ENCODE peak calls at places on chromosomes 5 and 9, in four cellular contexts. V is HepG2, X is OCI-LY7, B is mesenchymal stem cell. U is an unnamed sample.
A peak's percentile ranks its signal among the peaks of the same experiment; 100 is the strongest.

GRCh38 chr9:109843651-109844050 is 63.7 kb downstream of the PALM2AKAP2 start:
- DNase-seq in X (no peak), V (no peak), B (no peak), U (no peak)

GRCh38 chr9:97398999-97399758 is 12.7 kb upstream of the TDRD7 start:
- DNase-seq in X (no peak), V (peak; percentile 54), B (peak; percentile 51), U (peak; percentile 86)

GRCh38 chr9:33129886-33130284 is 37.3 kb downstream of the B4GALT1 start:
- DNase-seq in B (no peak), V (no peak), X (no peak), U (peak; percentile 95)

GRCh38 chr9:127877566-127877998 is at the start of gene AK1:
- DNase-seq in X (no peak), V (no peak), B (peak; percentile 74), U (peak; percentile 71)

GRCh38 chr5:51382508-51382758 is 815 bp upstream of the ISL1 start:
- DNase-seq in X (no peak), V (no peak), B (no peak), U (no peak)

GRCh38 chr5:42951169-42951846 is 88.8 kb downstream of the ANXA2R start:
- DNase-seq in X (peak; percentile 25), V (no peak), B (no peak), U (peak; percentile 5)

GRCh38 chr5:116380615-116381014 is 194.0 kb downstream of the SEMA6A start:
- DNase-seq in V (no peak), X (no peak), B (no peak), U (no peak)

GRCh38 chr5:55916986-55917385 is 65.8 kb downstream of the IL31RA start:
- DNase-seq in B (no peak), X (no peak), V (no peak), U (no peak)

GRCh38 chr9:91740713-91741112 is 209.3 kb downstream of the ROR2 start:
- DNase-seq in X (no peak), V (no peak), B (peak; percentile 52), U (no peak)

GRCh38 chr5:126499278-126499677 is 76.1 kb downstream of the GRAMD2B start:
- DNase-seq in V (no peak), X (no peak), B (no peak), U (no peak)

GRCh38 chr5:126503602-126504104 is 80.4 kb downstream of the GRAMD2B start:
- DNase-seq in B (peak; percentile 57), V (no peak), X (no peak), U (no peak)

GRCh38 chr5:126501448-126501847 is 78.2 kb downstream of the GRAMD2B start:
- DNase-seq in V (no peak), X (no peak), B (no peak), U (no peak)

GRCh38 chr5:126497506-126497905 is 74.3 kb downstream of the GRAMD2B start:
- DNase-seq in X (peak; percentile 7), B (no peak), V (no peak), U (no peak)

GRCh38 chr5:126499742-126500396 is 76.7 kb downstream of the GRAMD2B start:
- DNase-seq in B (no peak), X (peak; percentile 61), V (peak; percentile 10), U (no peak)
- H3K4me2 ChIP-seq in B (no peak overlapping the region), X (no peak overlapping the region), V (no peak overlapping the region), U (no peak overlapping the region)

GRCh38 chr5:111308951-111309350 is 84.8 kb downstream of the CAMK4 start:
- DNase-seq in X (no peak), V (no peak), B (no peak), U (peak; percentile 17)
- H3K4me2 ChIP-seq in X (no peak overlapping the region), V (no peak overlapping the region), B (no peak overlapping the region), U (no peak overlapping the region)

DNA sequence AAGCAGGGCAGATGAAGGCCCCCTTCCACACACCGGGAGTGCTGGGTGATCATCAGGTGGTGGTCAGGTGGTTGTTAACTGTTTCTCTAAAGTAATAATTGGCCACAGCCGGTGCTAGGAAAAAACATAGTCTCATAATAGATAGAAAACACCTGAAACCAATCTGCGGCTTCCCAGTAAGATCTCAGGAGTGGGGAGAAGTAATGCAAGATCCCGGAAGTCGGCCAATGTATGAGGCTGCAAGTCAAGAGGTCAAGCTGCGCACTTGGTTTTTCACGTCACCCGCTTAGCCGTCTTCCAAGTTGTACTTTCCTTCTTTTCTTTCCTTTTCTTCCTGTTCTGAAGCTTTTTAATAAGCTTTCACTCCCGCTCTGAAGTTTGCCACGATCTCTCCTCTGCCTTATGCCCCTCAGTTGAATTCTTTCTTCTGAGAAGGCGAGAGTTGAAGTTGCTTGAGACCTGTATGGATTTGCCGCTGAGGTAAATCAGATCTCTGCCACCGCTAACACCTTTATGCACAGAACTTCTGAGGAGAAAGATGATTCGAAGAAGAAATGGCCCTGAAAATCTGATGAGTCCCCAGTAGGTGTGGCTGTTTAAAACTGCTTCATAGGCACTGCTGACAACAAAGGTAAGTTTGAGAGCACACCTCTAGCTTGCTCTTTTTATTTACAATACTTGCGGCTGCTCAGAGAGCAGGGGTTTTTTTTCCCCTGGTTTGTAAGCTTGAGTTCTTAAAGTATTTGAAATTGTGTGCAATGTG is 406.6 kb downstream of the FAM170A start:
- DNase-seq in B (no peak), X (no peak), V (no peak), U (no peak)
- H3K4me2 ChIP-seq in B (no peak overlapping the region), X (no peak overlapping the region), V (no peak overlapping the region), U (no peak overlapping the region)

GRCh38 chr9:131737426-131737825 is 2.5 kb downstream of the RAPGEF1 start:
- DNase-seq in V (no peak), X (no peak), B (no peak), U (no peak)

GRCh38 chr9:131738293-131738692 is 1.6 kb downstream of the RAPGEF1 start:
- DNase-seq in V (no peak), X (peak; percentile 65), B (no peak), U (no peak)

GRCh38 chr9:131734781-131735180 is 5.1 kb downstream of the RAPGEF1 start:
- DNase-seq in V (no peak), X (no peak), B (no peak), U (no peak)

GRCh38 chr9:131735238-131736181 is 4.4 kb downstream of the RAPGEF1 start:
- DNase-seq in X (no peak), B (no peak), V (peak; percentile 94), U (no peak)

DNA sequence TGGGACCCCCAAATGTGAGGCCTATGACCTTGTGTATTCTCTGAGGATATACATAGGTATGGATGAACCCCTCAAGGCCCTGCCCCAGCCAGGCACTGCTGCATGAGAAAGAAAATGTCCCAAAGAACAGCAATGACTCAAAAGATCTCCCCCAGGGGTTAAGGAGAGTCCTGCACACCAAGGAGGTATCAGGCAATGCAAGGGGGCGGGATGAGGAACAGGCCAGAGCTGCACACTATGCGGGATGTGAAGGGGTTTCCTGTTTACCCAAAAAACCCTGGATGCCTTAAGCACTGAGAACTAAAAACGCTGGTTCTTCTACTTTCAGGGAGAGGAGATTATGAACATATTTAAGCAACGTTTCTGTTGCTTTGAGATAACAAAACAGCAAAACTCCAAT is 3.4 kb downstream of the RAPGEF1 start:
- DNase-seq in V (no peak), B (no peak), X (peak; percentile 57), U (no peak)
- H3K4me2 ChIP-seq in V (peak overlapping the region; percentile 66), B (no peak overlapping the region), X (peak overlapping the region; percentile 97), U (no peak overlapping the region)

GRCh38 chr5:39014544-39014943 is 59.7 kb downstream of the RICTOR start:
- DNase-seq in X (no peak), B (peak; percentile 84), V (peak; percentile 6), U (no peak)

GRCh38 chr5:39016587-39017275 is 57.5 kb downstream of the RICTOR start:
- DNase-seq in V (no peak), X (no peak), B (no peak), U (no peak)

GRCh38 chr5:39013938-39014337 is 60.3 kb downstream of the RICTOR start:
- DNase-seq in B (peak; percentile 48), X (no peak), V (no peak), U (no peak)

GRCh38 chr5:39017504-39017903 is 56.7 kb downstream of the RICTOR start:
- DNase-seq in V (no peak), X (no peak), B (no peak), U (no peak)

DNA sequence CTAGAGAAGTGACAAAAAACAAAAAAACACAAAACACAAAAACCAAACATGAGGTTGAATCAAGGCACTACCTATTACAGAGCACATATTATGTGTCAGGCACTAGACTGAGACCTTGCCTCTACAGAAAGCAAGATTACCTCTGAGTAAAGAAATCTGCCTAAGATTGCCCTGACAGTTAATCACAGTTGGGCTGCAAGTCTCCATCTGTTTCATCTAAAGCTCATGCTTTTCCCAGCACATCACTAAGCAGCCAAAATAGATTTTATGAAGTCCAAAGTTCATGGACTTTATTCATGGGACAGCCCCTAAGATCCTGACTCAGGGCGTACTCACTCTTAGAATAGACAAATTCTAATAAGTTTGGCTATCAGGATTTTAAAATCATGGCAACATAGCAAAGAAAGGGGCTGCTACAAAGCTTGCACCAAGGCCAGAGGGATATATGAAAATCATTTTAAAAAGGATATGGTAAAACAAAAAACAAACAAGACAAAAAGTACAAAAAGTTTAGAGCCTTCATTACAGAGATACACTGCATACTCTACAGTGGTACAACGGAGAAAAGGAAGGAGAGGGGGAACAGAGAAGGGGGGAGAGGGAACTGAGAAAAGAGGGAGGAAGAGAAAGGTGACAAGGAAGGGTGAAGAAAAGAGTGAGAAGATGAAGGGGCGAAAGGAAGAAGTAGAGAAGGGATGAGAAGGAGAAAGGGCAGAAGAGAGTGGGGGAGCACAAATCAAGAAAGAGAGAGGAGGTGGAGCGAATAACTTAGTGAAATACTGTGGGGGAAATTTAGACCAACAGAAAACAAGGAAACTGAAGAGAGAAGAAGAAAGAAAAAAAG is 58.2 kb downstream of the RICTOR start:
- DNase-seq in X (no peak), B (peak; percentile 73), V (peak; percentile 14), U (no peak)
- H3K4me2 ChIP-seq in X (no peak overlapping the region), B (no peak overlapping the region), V (no peak overlapping the region), U (no peak overlapping the region)

GRCh38 chr5:91941590-91941989 is 558.5 kb upstream of the ARRDC3 start:
- DNase-seq in B (peak; percentile 16), X (no peak), V (no peak), U (no peak)

GRCh38 chr5:91937121-91937520 is 554.0 kb upstream of the ARRDC3 start:
- DNase-seq in V (no peak), B (no peak), X (no peak), U (no peak)

DNA sequence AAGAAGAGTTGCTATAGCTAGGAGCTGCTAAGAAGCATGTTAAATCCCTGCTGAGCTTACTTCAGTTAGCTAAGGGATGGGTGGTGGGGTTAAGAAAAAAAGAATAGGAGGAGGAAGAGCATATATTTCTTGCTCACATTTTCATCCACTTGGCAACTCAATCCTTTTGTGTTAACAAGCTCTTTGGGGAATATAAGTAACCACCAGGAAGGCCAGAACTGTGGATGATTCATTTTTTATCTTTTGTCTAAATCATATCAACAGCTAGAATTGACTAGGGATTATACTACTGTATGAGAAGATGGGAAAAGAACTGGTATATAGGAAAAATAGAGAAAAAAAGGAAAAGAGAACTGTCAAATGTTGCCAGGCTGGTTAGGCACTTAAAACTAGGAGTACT is 555.3 kb upstream of the ARRDC3 start:
- DNase-seq in B (peak; percentile 6), X (no peak), V (no peak), U (no peak)
- H3K4me2 ChIP-seq in B (no peak overlapping the region), X (no peak overlapping the region), V (no peak overlapping the region), U (no peak overlapping the region)